ENCODE peak calls at places on chromosomes 5 and 9, in four cellular contexts. One of them, this sample, is unnamed.

GRCh38 chr9:3708751-3709150 is 182.9 kb upstream of the RFX3 start:
- DNase-seq in GM12878: peak
- DNase-seq in HepG2: no peak
- DNase-seq in K562: no peak
- DNase-seq in this sample: no peak

GRCh38 chr9:36572515-36573418 is at the start of gene MELK:
- DNase-seq in HepG2: peak
- DNase-seq in K562: peak
- DNase-seq in GM12878: no peak
- DNase-seq in this sample: peak

GRCh38 chr5:171600736-171601265 is 181.4 kb downstream of the FGF18 start:
- DNase-seq in K562: no peak
- DNase-seq in HepG2: no peak
- DNase-seq in GM12878: no peak
- DNase-seq in this sample: no peak

GRCh38 chr5:127645300-127645726 is 3.6 kb upstream of the CTXN3 start:
- DNase-seq in K562: no peak
- DNase-seq in GM12878: no peak
- DNase-seq in HepG2: no peak
- DNase-seq in this sample: no peak

GRCh38 chr5:158990979-158991378 is 108.7 kb downstream of the EBF1 start:
- DNase-seq in GM12878: no peak
- DNase-seq in HepG2: no peak
- DNase-seq in K562: no peak
- DNase-seq in this sample: no peak

GRCh38 chr5:117588611-117589010 is 1014.0 kb upstream of the SEMA6A start:
- DNase-seq in K562: no peak
- DNase-seq in GM12878: no peak
- DNase-seq in HepG2: no peak
- DNase-seq in this sample: no peak

GRCh38 chr5:102089883-102090282 is 206.2 kb downstream of the SLCO4C1 start:
- DNase-seq in HepG2: no peak
- DNase-seq in K562: no peak
- DNase-seq in GM12878: no peak
- DNase-seq in this sample: no peak

GRCh38 chr5:132344775-132345514 is 24.6 kb upstream of the SLC22A5 start:
- DNase-seq in K562: peak
- DNase-seq in HepG2: no peak
- DNase-seq in GM12878: no peak
- DNase-seq in this sample: no peak

GRCh38 chr5:34790087-34790486 is 48.9 kb upstream of the TTC23L start:
- DNase-seq in GM12878: no peak
- DNase-seq in K562: no peak
- DNase-seq in HepG2: no peak
- DNase-seq in this sample: no peak

GRCh38 chr5:78726556-78726955 is 78.0 kb upstream of the LHFPL2 start:
- DNase-seq in GM12878: no peak
- DNase-seq in HepG2: no peak
- DNase-seq in K562: no peak
- DNase-seq in this sample: no peak

GRCh38 chr5:131386779-131387178 is 122.9 kb downstream of the CDC42SE2 start:
- DNase-seq in HepG2: peak
- DNase-seq in K562: no peak
- DNase-seq in GM12878: no peak
- DNase-seq in this sample: peak

GRCh38 chr9:87570000-87570834 is 72.5 kb downstream of the DAPK1 start:
- DNase-seq in GM12878: no peak
- DNase-seq in K562: no peak
- DNase-seq in HepG2: peak
- DNase-seq in this sample: no peak

GRCh38 chr9:98908897-98909634 is 34.6 kb upstream of the COL15A1 start:
- DNase-seq in GM12878: no peak
- DNase-seq in HepG2: no peak
- DNase-seq in K562: no peak
- DNase-seq in this sample: no peak

GRCh38 chr5:34976347-34976746 is 47.0 kb downstream of the DNAJC21 start:
- DNase-seq in GM12878: no peak
- DNase-seq in HepG2: no peak
- DNase-seq in K562: no peak
- DNase-seq in this sample: no peak

GRCh38 chr5:65812648-65813047 is 90.6 kb downstream of the NLN start:
- DNase-seq in K562: peak
- DNase-seq in HepG2: no peak
- DNase-seq in GM12878: no peak
- DNase-seq in this sample: no peak

GRCh38 chr5:65816729-65817128 is 94.7 kb downstream of the NLN start:
- DNase-seq in K562: no peak
- DNase-seq in HepG2: no peak
- DNase-seq in GM12878: no peak
- DNase-seq in this sample: no peak

GRCh38 chr5:65811895-65812294 is 89.9 kb downstream of the NLN start:
- DNase-seq in K562: no peak
- DNase-seq in GM12878: no peak
- DNase-seq in HepG2: no peak
- DNase-seq in this sample: no peak

GRCh38 chr5:65817936-65818335 is 95.9 kb downstream of the NLN start:
- DNase-seq in HepG2: no peak
- DNase-seq in GM12878: no peak
- DNase-seq in K562: no peak
- DNase-seq in this sample: no peak

DNA sequence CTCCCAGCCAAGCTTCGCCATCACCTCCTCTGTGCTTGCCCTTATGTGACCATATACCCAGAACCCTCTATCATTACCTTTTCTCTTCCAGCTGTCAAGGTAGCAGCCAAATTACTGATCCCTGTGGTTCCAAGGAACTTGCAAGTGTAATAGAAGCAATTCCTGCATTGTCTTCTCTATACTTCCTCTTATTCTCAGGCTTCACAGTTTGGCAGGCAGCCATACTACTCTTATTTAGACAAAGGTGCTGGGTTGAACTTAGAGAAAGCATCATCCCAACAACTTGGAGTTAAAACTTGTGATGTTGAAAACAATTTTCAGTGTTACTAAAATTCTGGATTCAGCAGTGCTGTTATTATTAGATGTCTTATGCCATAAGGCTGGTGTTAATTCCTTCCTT is 93.2 kb downstream of the NLN start:
- DNase-seq in HepG2: no peak
- DNase-seq in GM12878: no peak
- DNase-seq in K562: no peak
- DNase-seq in this sample: no peak
- TF ChIP-seq FOXK2 in HepG2: no peak
- TF ChIP-seq FOXK2 in GM12878: no peak
- TF ChIP-seq FOXK2 in K562: no peak
- TF ChIP-seq FOXK2 in this sample: no peak

DNA sequence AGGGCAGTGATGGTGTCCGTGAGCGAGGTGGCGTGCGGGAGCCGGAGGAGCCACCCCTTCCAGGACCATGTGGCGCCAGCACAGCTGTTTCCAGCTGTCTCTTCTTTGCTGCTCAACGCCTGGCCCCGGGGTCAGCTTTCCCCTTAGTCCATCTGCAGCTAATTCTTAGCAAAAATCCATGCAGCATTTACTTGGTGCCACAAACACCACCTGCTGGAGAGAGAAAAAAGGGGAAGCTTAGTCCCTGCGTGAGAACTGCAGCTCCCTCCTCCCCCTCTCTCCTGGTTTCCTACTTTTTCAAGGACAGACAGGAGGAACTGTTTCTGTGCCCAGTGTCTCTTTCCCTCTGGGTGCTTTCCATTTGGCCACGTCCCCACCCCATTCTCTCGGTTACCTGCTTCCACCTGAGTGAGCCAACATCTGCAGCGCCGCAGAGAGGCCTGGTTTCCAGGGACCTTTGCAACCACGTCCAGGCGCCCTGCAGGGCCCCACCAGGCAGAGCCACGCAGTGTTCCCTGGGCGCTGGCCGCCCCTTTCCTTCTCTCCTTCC is 3.4 kb downstream of the SLC6A19 start:
- DNase-seq in K562: peak
- DNase-seq in GM12878: no peak
- DNase-seq in HepG2: peak
- DNase-seq in this sample: no peak
- TF ChIP-seq FOXK2 in K562: no peak
- TF ChIP-seq FOXK2 in GM12878: no peak
- TF ChIP-seq FOXK2 in HepG2: no peak
- TF ChIP-seq FOXK2 in this sample: no peak

DNA sequence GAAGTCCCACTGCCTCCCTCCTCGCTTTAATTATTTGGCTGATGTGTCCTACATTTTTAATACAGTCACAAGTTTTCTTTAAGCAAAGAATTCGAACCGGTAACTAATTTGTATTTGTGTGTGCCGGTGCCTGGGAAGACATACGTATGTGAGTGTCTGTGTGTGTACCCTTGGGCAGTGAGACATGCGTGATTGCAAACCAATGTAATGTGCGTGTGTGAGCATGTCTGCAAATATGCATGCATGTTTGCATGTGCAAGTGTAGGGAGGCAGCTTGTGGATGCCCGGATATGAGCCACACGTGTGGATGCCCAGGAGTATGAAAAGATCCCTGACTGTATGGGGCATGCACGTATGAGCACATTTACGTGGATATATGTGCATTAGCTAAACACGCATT is 44.4 kb upstream of the NEK6 start:
- DNase-seq in K562: no peak
- DNase-seq in GM12878: no peak
- DNase-seq in HepG2: no peak
- DNase-seq in this sample: no peak
- TF ChIP-seq FOXK2 in K562: no peak
- TF ChIP-seq FOXK2 in GM12878: no peak
- TF ChIP-seq FOXK2 in HepG2: no peak
- TF ChIP-seq FOXK2 in this sample: no peak

GRCh38 chr9:126491256-126491879 is 122.4 kb upstream of the LMX1B start:
- DNase-seq in GM12878: no peak
- DNase-seq in HepG2: peak
- DNase-seq in K562: peak
- DNase-seq in this sample: peak
- TF ChIP-seq FOXK2 in GM12878: no peak
- TF ChIP-seq FOXK2 in HepG2: no peak
- TF ChIP-seq FOXK2 in K562: no peak
- TF ChIP-seq FOXK2 in this sample: no peak

GRCh38 chr5:95110112-95110511 is 174.8 kb downstream of the MCTP1 start:
- DNase-seq in HepG2: no peak
- DNase-seq in GM12878: no peak
- DNase-seq in K562: no peak
- DNase-seq in this sample: no peak

GRCh38 chr5:95111141-95111540 is 173.8 kb downstream of the MCTP1 start:
- DNase-seq in HepG2: no peak
- DNase-seq in GM12878: no peak
- DNase-seq in K562: no peak
- DNase-seq in this sample: no peak

GRCh38 chr5:95114902-95115301 is 170.0 kb downstream of the MCTP1 start:
- DNase-seq in HepG2: no peak
- DNase-seq in K562: no peak
- DNase-seq in GM12878: no peak
- DNase-seq in this sample: no peak

GRCh38 chr5:95113489-95113888 is 171.4 kb downstream of the MCTP1 start:
- DNase-seq in HepG2: no peak
- DNase-seq in K562: no peak
- DNase-seq in GM12878: no peak
- DNase-seq in this sample: no peak

DNA sequence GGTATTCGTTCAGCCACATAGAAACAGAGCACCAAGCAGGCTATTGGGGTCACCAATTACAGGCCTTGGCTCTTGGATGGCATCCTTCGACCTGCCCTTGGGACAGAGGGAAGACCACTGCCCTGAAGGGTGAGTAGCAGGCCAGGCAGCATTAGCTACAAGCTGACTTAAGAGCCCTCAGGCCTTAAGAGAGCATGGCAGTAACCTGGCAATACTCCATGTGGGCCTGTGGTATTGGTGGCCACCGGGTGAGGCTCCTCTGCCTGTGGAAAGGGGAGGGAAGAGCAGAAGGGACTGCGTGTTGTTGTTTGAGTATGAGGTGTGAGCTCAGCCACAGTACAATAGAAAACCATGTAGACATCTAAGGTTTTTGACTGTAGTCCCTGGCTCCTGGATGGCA is 170.6 kb downstream of the MCTP1 start:
- DNase-seq in GM12878: no peak
- DNase-seq in HepG2: no peak
- DNase-seq in K562: no peak
- DNase-seq in this sample: no peak
- TF ChIP-seq FOXK2 in GM12878: no peak
- TF ChIP-seq FOXK2 in HepG2: no peak
- TF ChIP-seq FOXK2 in K562: no peak
- TF ChIP-seq FOXK2 in this sample: no peak

GRCh38 chr5:141714542-141715303 is 32.7 kb upstream of the ARAP3 start:
- DNase-seq in GM12878: no peak
- DNase-seq in HepG2: no peak
- DNase-seq in K562: no peak
- DNase-seq in this sample: no peak
- TF ChIP-seq FOXK2 in GM12878: no peak
- TF ChIP-seq FOXK2 in HepG2: no peak
- TF ChIP-seq FOXK2 in K562: no peak
- TF ChIP-seq FOXK2 in this sample: no peak

DNA sequence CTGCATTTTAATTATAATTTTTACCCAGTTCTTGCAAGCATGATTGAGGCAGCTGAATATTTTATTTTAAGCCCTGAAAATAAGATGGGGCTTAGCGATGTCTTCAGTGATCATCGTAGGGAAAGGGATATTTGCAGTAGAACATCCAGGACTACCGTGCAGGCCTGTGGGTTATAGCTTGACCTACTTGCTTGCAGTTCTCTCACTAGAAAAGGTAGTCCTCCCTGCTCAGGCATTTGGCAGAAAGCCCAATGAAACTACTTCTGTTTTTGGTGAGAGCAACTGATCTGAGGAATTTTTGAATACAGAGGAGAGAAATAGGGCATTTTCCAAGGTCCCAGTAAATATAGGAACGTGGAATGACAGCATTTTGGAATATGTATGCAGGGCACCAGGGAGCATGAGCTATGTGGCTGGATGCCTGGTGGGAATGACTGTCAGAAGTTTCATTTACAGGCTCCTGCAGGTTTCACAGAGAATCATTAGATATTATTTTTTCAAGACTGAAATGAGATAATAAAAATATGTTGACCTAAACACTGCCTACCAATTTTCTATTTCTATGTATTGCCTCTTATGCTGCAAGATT is 417.8 kb upstream of the ACTBL2 start:
- DNase-seq in K562: no peak
- DNase-seq in GM12878: no peak
- DNase-seq in HepG2: no peak
- DNase-seq in this sample: no peak
- TF ChIP-seq FOXK2 in K562: no peak
- TF ChIP-seq FOXK2 in GM12878: no peak
- TF ChIP-seq FOXK2 in HepG2: no peak
- TF ChIP-seq FOXK2 in this sample: no peak

DNA sequence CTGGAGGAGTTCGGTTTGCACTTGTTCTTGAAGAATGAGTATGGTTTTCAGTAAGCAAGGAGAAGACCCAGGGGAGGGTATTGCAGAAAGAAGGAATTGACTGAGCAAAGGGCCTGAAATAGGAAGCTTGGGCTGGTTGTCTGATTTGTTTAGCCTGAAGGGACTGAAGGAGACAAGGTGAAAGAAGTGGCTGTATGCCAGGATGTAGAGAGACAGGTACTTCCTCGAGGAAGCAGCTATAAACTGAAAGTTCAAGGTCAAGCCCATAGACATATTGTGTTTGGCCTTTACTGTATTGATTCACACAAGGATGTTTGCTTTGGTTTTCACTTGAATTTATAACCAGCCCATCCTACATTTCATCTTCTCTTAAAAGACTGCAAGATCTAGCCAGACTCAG is 183.1 kb downstream of the PALM2AKAP2 start:
- DNase-seq in K562: no peak
- DNase-seq in GM12878: no peak
- DNase-seq in HepG2: no peak
- DNase-seq in this sample: no peak
- TF ChIP-seq FOXK2 in K562: no peak
- TF ChIP-seq FOXK2 in GM12878: no peak
- TF ChIP-seq FOXK2 in HepG2: no peak
- TF ChIP-seq FOXK2 in this sample: no peak